ENCODE peak calls at places on chromosomes 12 and 14, in seven cellular contexts. One of them, this sample, is unnamed.

GRCh38 chr14:67887478-67887877 is 67.9 kb downstream of the RAD51B start:
- DNase-seq in fibroblast of pulmonary artery: no peak
- DNase-seq in psoas muscle: no peak
- DNase-seq in naive thymus-derived CD4-positive, alpha-beta T cell: no peak
- DNase-seq in pancreas: no peak
- DNase-seq in esophagus muscularis mucosa: no peak
- DNase-seq in effector memory CD4-positive, alpha-beta T cell: no peak
- DNase-seq in this sample: no peak

GRCh38 chr12:95548056-95548538 is 3.2 kb downstream of the USP44 start:
- DNase-seq in esophagus muscularis mucosa: no peak
- DNase-seq in pancreas: peak; percentile 54
- DNase-seq in psoas muscle: peak; percentile 21
- DNase-seq in effector memory CD4-positive, alpha-beta T cell: no peak
- DNase-seq in naive thymus-derived CD4-positive, alpha-beta T cell: peak; percentile 36
- DNase-seq in fibroblast of pulmonary artery: no peak
- DNase-seq in this sample: no peak

GRCh38 chr12:129887047-129887568 is 16.7 kb downstream of the TMEM132D start:
- DNase-seq in naive thymus-derived CD4-positive, alpha-beta T cell: no peak
- DNase-seq in effector memory CD4-positive, alpha-beta T cell: no peak
- DNase-seq in psoas muscle: no peak
- DNase-seq in esophagus muscularis mucosa: peak; percentile 64
- DNase-seq in fibroblast of pulmonary artery: no peak
- DNase-seq in pancreas: no peak
- DNase-seq in this sample: no peak

GRCh38 chr14:70652871-70653270 is 11.2 kb downstream of the TTC9 start:
- DNase-seq in pancreas: no peak
- DNase-seq in naive thymus-derived CD4-positive, alpha-beta T cell: no peak
- DNase-seq in esophagus muscularis mucosa: no peak
- DNase-seq in fibroblast of pulmonary artery: no peak
- DNase-seq in effector memory CD4-positive, alpha-beta T cell: no peak
- DNase-seq in psoas muscle: no peak
- DNase-seq in this sample: no peak

GRCh38 chr14:44979740-44980346 is 17.9 kb downstream of the TOGARAM1 start:
- DNase-seq in naive thymus-derived CD4-positive, alpha-beta T cell: no peak
- DNase-seq in pancreas: peak; percentile 31
- DNase-seq in esophagus muscularis mucosa: no peak
- DNase-seq in psoas muscle: peak; percentile 33
- DNase-seq in fibroblast of pulmonary artery: peak; percentile 22
- DNase-seq in effector memory CD4-positive, alpha-beta T cell: no peak
- DNase-seq in this sample: no peak

GRCh38 chr14:90274808-90275454 is 18.6 kb downstream of the PSMC1 start:
- DNase-seq in esophagus muscularis mucosa: peak; percentile 90
- DNase-seq in effector memory CD4-positive, alpha-beta T cell: no peak
- DNase-seq in psoas muscle: no peak
- DNase-seq in naive thymus-derived CD4-positive, alpha-beta T cell: no peak
- DNase-seq in pancreas: no peak
- DNase-seq in fibroblast of pulmonary artery: peak; percentile 82
- DNase-seq in this sample: no peak

GRCh38 chr14:72291908-72292688 is 359.9 kb downstream of the RGS6 start:
- DNase-seq in naive thymus-derived CD4-positive, alpha-beta T cell: no peak
- DNase-seq in psoas muscle: no peak
- DNase-seq in effector memory CD4-positive, alpha-beta T cell: no peak
- DNase-seq in pancreas: peak; percentile 17
- DNase-seq in esophagus muscularis mucosa: peak; percentile 89
- DNase-seq in fibroblast of pulmonary artery: peak; percentile 70
- DNase-seq in this sample: peak; percentile 54

GRCh38 chr14:28609228-28609828 is 157.3 kb upstream of the FOXG1 start:
- DNase-seq in esophagus muscularis mucosa: no peak
- DNase-seq in pancreas: peak; percentile 44
- DNase-seq in psoas muscle: no peak
- DNase-seq in fibroblast of pulmonary artery: peak; percentile 87
- DNase-seq in effector memory CD4-positive, alpha-beta T cell: no peak
- DNase-seq in naive thymus-derived CD4-positive, alpha-beta T cell: no peak
- DNase-seq in this sample: peak; percentile 51

GRCh38 chr12:21759737-21760136 is 14.8 kb downstream of the KCNJ8 start:
- DNase-seq in effector memory CD4-positive, alpha-beta T cell: no peak
- DNase-seq in esophagus muscularis mucosa: no peak
- DNase-seq in pancreas: no peak
- DNase-seq in fibroblast of pulmonary artery: no peak
- DNase-seq in psoas muscle: no peak
- DNase-seq in naive thymus-derived CD4-positive, alpha-beta T cell: no peak
- DNase-seq in this sample: no peak

GRCh38 chr14:91323671-91324605 is 79.4 kb upstream of the GPR68 start:
- DNase-seq in naive thymus-derived CD4-positive, alpha-beta T cell: peak; percentile 94
- DNase-seq in fibroblast of pulmonary artery: peak; percentile 77
- DNase-seq in esophagus muscularis mucosa: peak; percentile 97
- DNase-seq in psoas muscle: peak; percentile 83
- DNase-seq in effector memory CD4-positive, alpha-beta T cell: peak; percentile 86
- DNase-seq in pancreas: peak; percentile 83
- DNase-seq in this sample: peak; percentile 73

GRCh38 chr12:68932701-68933563 is at the start of gene CPM:
- DNase-seq in psoas muscle: peak; percentile 72
- DNase-seq in esophagus muscularis mucosa: no peak
- DNase-seq in fibroblast of pulmonary artery: peak; percentile 49
- DNase-seq in effector memory CD4-positive, alpha-beta T cell: peak; percentile 35
- DNase-seq in naive thymus-derived CD4-positive, alpha-beta T cell: peak; percentile 89
- DNase-seq in pancreas: peak; percentile 72
- DNase-seq in this sample: no peak

GRCh38 chr14:59271734-59272133 is 83.3 kb downstream of the DAAM1 start:
- DNase-seq in psoas muscle: no peak
- DNase-seq in fibroblast of pulmonary artery: peak; percentile 81
- DNase-seq in effector memory CD4-positive, alpha-beta T cell: no peak
- DNase-seq in naive thymus-derived CD4-positive, alpha-beta T cell: no peak
- DNase-seq in esophagus muscularis mucosa: no peak
- DNase-seq in pancreas: no peak
- DNase-seq in this sample: no peak

GRCh38 chr14:102454711-102455110 is 54.9 kb downstream of the ANKRD9 start:
- DNase-seq in esophagus muscularis mucosa: no peak
- DNase-seq in effector memory CD4-positive, alpha-beta T cell: no peak
- DNase-seq in naive thymus-derived CD4-positive, alpha-beta T cell: no peak
- DNase-seq in pancreas: no peak
- DNase-seq in psoas muscle: no peak
- DNase-seq in fibroblast of pulmonary artery: no peak
- DNase-seq in this sample: no peak

GRCh38 chr14:90630407-90630806 is 185.8 kb downstream of the TTC7B start:
- DNase-seq in fibroblast of pulmonary artery: peak; percentile 11
- DNase-seq in psoas muscle: no peak
- DNase-seq in pancreas: no peak
- DNase-seq in esophagus muscularis mucosa: no peak
- DNase-seq in naive thymus-derived CD4-positive, alpha-beta T cell: no peak
- DNase-seq in effector memory CD4-positive, alpha-beta T cell: no peak
- DNase-seq in this sample: no peak

GRCh38 chr12:24014853-24015590 is 65.6 kb upstream of the SOX5 start:
- DNase-seq in effector memory CD4-positive, alpha-beta T cell: no peak
- DNase-seq in pancreas: no peak
- DNase-seq in fibroblast of pulmonary artery: no peak
- DNase-seq in psoas muscle: no peak
- DNase-seq in naive thymus-derived CD4-positive, alpha-beta T cell: no peak
- DNase-seq in esophagus muscularis mucosa: no peak
- DNase-seq in this sample: no peak

GRCh38 chr14:94867931-94868597 is 98.2 kb upstream of the GSC start:
- DNase-seq in pancreas: peak; percentile 39
- DNase-seq in naive thymus-derived CD4-positive, alpha-beta T cell: no peak
- DNase-seq in esophagus muscularis mucosa: no peak
- DNase-seq in fibroblast of pulmonary artery: no peak
- DNase-seq in psoas muscle: no peak
- DNase-seq in effector memory CD4-positive, alpha-beta T cell: no peak
- DNase-seq in this sample: no peak

GRCh38 chr12:107657621-107658020 is 28.0 kb upstream of the PWP1 start:
- DNase-seq in esophagus muscularis mucosa: no peak
- DNase-seq in naive thymus-derived CD4-positive, alpha-beta T cell: no peak
- DNase-seq in pancreas: no peak
- DNase-seq in fibroblast of pulmonary artery: no peak
- DNase-seq in effector memory CD4-positive, alpha-beta T cell: no peak
- DNase-seq in psoas muscle: no peak
- DNase-seq in this sample: no peak

GRCh38 chr12:100793182-100793581 is 1.4 kb upstream of the ANO4 start:
- DNase-seq in fibroblast of pulmonary artery: peak; percentile 50
- DNase-seq in pancreas: no peak
- DNase-seq in esophagus muscularis mucosa: no peak
- DNase-seq in effector memory CD4-positive, alpha-beta T cell: no peak
- DNase-seq in psoas muscle: no peak
- DNase-seq in naive thymus-derived CD4-positive, alpha-beta T cell: no peak
- DNase-seq in this sample: no peak

GRCh38 chr14:77141592-77142288 is at the start of gene ZDHHC22:
- DNase-seq in psoas muscle: no peak
- DNase-seq in fibroblast of pulmonary artery: no peak
- DNase-seq in pancreas: peak; percentile 21
- DNase-seq in esophagus muscularis mucosa: no peak
- DNase-seq in naive thymus-derived CD4-positive, alpha-beta T cell: no peak
- DNase-seq in effector memory CD4-positive, alpha-beta T cell: no peak
- DNase-seq in this sample: no peak
- H3K4me3 ChIP-seq in psoas muscle: peak within 1 kb of the TSS; percentile 64
- H3K4me3 ChIP-seq in fibroblast of pulmonary artery: peak within 1 kb of the TSS; percentile 28
- H3K4me3 ChIP-seq in pancreas: peak within 1 kb of the TSS; percentile 49
- H3K4me3 ChIP-seq in esophagus muscularis mucosa: peak within 1 kb of the TSS; percentile 38
- H3K4me3 ChIP-seq in naive thymus-derived CD4-positive, alpha-beta T cell: no peak within 1 kb of the TSS
- H3K4me3 ChIP-seq in effector memory CD4-positive, alpha-beta T cell: no peak within 1 kb of the TSS
- H3K4me3 ChIP-seq in this sample: no peak within 1 kb of the TSS

DNA sequence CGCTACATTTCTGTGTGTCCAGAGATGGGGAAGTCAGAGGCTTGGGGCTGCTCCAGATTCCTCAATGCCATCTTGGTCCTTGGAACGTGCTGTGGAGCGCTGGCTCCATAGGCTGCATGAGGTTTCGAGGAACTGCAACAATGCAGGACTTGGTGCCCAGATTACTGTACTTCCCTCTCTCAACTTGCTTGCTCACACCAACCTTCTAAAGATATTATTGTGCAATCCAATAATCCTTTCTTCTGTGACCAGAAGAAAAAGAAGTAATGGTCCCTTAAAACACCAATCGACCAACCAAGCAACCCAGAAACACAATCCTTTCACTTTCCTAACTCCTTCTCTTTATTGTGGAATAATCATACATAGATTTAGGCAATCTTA is 3.7 kb downstream of the PRICKLE1 start:
- DNase-seq in pancreas: no peak
- DNase-seq in effector memory CD4-positive, alpha-beta T cell: no peak
- DNase-seq in psoas muscle: no peak
- DNase-seq in naive thymus-derived CD4-positive, alpha-beta T cell: no peak
- DNase-seq in fibroblast of pulmonary artery: no peak
- DNase-seq in esophagus muscularis mucosa: no peak
- DNase-seq in this sample: no peak
- H3K4me3 ChIP-seq in pancreas: no peak overlapping the region
- H3K4me3 ChIP-seq in effector memory CD4-positive, alpha-beta T cell: no peak overlapping the region
- H3K4me3 ChIP-seq in psoas muscle: no peak overlapping the region
- H3K4me3 ChIP-seq in naive thymus-derived CD4-positive, alpha-beta T cell: no peak overlapping the region
- H3K4me3 ChIP-seq in fibroblast of pulmonary artery: no peak overlapping the region
- H3K4me3 ChIP-seq in esophagus muscularis mucosa: no peak overlapping the region
- H3K4me3 ChIP-seq in this sample: no peak overlapping the region

DNA sequence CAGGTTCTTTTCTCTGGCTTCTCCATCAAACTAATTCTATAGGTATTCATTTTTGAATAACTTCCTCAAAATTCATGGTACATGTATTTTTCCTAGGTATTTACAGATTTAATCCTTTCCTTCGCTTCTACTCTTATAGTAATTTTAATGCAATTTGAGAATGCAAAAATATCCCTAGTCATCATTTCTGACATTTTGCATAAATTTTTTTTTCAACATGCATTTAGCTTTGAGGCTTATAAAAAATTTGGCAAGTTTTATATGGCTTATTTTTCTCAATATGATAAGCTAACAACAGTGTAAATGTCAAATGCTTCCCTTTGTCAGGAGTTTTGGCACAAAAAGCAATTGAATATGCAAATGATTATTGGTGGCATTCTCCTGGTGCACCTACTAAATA is 872.6 kb downstream of the FLRT2 start:
- DNase-seq in pancreas: no peak
- DNase-seq in fibroblast of pulmonary artery: no peak
- DNase-seq in effector memory CD4-positive, alpha-beta T cell: no peak
- DNase-seq in naive thymus-derived CD4-positive, alpha-beta T cell: no peak
- DNase-seq in esophagus muscularis mucosa: no peak
- DNase-seq in psoas muscle: no peak
- DNase-seq in this sample: no peak
- H3K4me3 ChIP-seq in pancreas: no peak overlapping the region
- H3K4me3 ChIP-seq in fibroblast of pulmonary artery: no peak overlapping the region
- H3K4me3 ChIP-seq in effector memory CD4-positive, alpha-beta T cell: no peak overlapping the region
- H3K4me3 ChIP-seq in naive thymus-derived CD4-positive, alpha-beta T cell: no peak overlapping the region
- H3K4me3 ChIP-seq in esophagus muscularis mucosa: no peak overlapping the region
- H3K4me3 ChIP-seq in psoas muscle: no peak overlapping the region
- H3K4me3 ChIP-seq in this sample: no peak overlapping the region

GRCh38 chr12:122501489-122501989 is 807 bp upstream of the ZCCHC8 start:
- DNase-seq in naive thymus-derived CD4-positive, alpha-beta T cell: no peak
- DNase-seq in esophagus muscularis mucosa: no peak
- DNase-seq in psoas muscle: no peak
- DNase-seq in pancreas: no peak
- DNase-seq in fibroblast of pulmonary artery: no peak
- DNase-seq in effector memory CD4-positive, alpha-beta T cell: no peak
- DNase-seq in this sample: no peak
- H3K4me3 ChIP-seq in naive thymus-derived CD4-positive, alpha-beta T cell: peak overlapping the region; percentile 97
- H3K4me3 ChIP-seq in esophagus muscularis mucosa: peak overlapping the region; percentile 83
- H3K4me3 ChIP-seq in psoas muscle: peak overlapping the region; percentile 96
- H3K4me3 ChIP-seq in pancreas: peak overlapping the region; percentile 74
- H3K4me3 ChIP-seq in fibroblast of pulmonary artery: peak overlapping the region; percentile 95
- H3K4me3 ChIP-seq in effector memory CD4-positive, alpha-beta T cell: peak overlapping the region; percentile 39
- H3K4me3 ChIP-seq in this sample: peak overlapping the region; percentile 95

DNA sequence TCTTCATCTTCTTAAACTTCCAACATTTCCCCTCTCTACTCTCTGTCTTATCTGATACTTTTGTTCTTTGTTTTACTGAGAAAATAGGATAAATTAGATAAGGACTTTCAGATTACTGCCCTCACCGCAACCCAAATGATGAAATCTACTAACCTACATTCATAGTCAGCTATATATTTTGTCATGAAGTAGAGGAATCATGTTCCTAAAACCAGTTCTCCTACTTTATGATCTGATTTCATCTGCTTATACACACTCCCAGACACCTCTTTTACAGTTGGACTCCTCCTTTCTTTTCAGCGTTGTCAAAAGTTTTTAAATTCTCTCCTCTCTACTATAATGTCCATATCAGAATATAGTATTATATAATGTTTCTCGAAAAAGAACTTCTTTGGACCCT is 29.7 kb downstream of the MGAT4C start:
- DNase-seq in effector memory CD4-positive, alpha-beta T cell: no peak
- DNase-seq in fibroblast of pulmonary artery: no peak
- DNase-seq in pancreas: no peak
- DNase-seq in psoas muscle: no peak
- DNase-seq in naive thymus-derived CD4-positive, alpha-beta T cell: no peak
- DNase-seq in esophagus muscularis mucosa: no peak
- DNase-seq in this sample: no peak
- H3K4me3 ChIP-seq in effector memory CD4-positive, alpha-beta T cell: no peak overlapping the region
- H3K4me3 ChIP-seq in fibroblast of pulmonary artery: no peak overlapping the region
- H3K4me3 ChIP-seq in pancreas: no peak overlapping the region
- H3K4me3 ChIP-seq in psoas muscle: no peak overlapping the region
- H3K4me3 ChIP-seq in naive thymus-derived CD4-positive, alpha-beta T cell: no peak overlapping the region
- H3K4me3 ChIP-seq in esophagus muscularis mucosa: no peak overlapping the region
- H3K4me3 ChIP-seq in this sample: no peak overlapping the region

This sample was measured in Jurkat, Clone E6-1.